ENCODE peak calls at places on chromosome 11, in eight cellular contexts. D is endodermal cell, O is AG04450, M is IMR-90, R is heart right ventricle, H is sigmoid colon, Y is A549, G is epithelial cell of proximal tubule. S is an unnamed sample.

GRCh38 chr11:61477734-61478148 is 30.8 kb upstream of the LRRC10B start:
- DNase-seq in O (no peak), H (peak), D (peak), M (no peak), G (no peak), Y (peak), R (peak), S (peak)

GRCh38 chr11:130000552-130001176 is 2.0 kb downstream of the PRDM10 start:
- DNase-seq in Y (no peak), G (no peak), H (no peak), M (no peak), R (no peak), O (no peak), D (no peak), S (no peak)

GRCh38 chr11:12122083-12122482 is 11.7 kb downstream of the MICAL2 start:
- DNase-seq in G (no peak), Y (peak), R (no peak), M (no peak), H (no peak), D (peak), O (no peak), S (no peak)

GRCh38 chr11:70887428-70887827 is 364.9 kb downstream of the SHANK2 start:
- DNase-seq in O (no peak), D (no peak), H (no peak), R (no peak), M (no peak), Y (no peak), G (no peak), S (no peak)

GRCh38 chr11:32586576-32587190 is 3.1 kb downstream of the EIF3M start:
- DNase-seq in M (peak), D (no peak), O (no peak), G (no peak), Y (peak), R (no peak), H (no peak), S (peak)

GRCh38 chr11:452203-452744 is 2.2 kb downstream of the PTDSS2 start:
- DNase-seq in G (no peak), D (no peak), R (no peak), H (no peak), M (no peak), Y (no peak), O (no peak), S (no peak)

GRCh38 chr11:75938543-75938942 is 123.5 kb downstream of the UVRAG start:
- DNase-seq in Y (no peak), R (no peak), H (no peak), D (no peak), M (peak), O (no peak), G (no peak), S (peak)

GRCh38 chr11:110355011-110355744 is 58.8 kb upstream of the RDX start:
- DNase-seq in O (no peak), R (no peak), G (no peak), H (no peak), Y (peak), D (peak), M (no peak), S (no peak)

GRCh38 chr11:87722756-87723599 is 452.3 kb downstream of the RAB38 start:
- DNase-seq in G (no peak), O (no peak), H (no peak), D (peak), R (peak), Y (peak), M (peak), S (peak)

GRCh38 chr11:35927067-35927466 is 16.8 kb upstream of the LDLRAD3 start:
- DNase-seq in R (no peak), H (no peak), Y (no peak), G (no peak), O (no peak), D (peak), M (no peak), S (no peak)

GRCh38 chr11:100525635-100526034 is 161.5 kb upstream of the ARHGAP42 start:
- DNase-seq in H (no peak), O (no peak), Y (peak), R (no peak), G (no peak), D (peak), M (no peak), S (no peak)

GRCh38 chr11:1123970-1124369 is 33.8 kb upstream of the MUC5AC start:
- DNase-seq in D (no peak), G (no peak), R (no peak), O (no peak), M (no peak), Y (no peak), H (peak), S (no peak)

GRCh38 chr11:118342503-118343161 is at the start of gene CD3D:
- DNase-seq in R (no peak), M (no peak), Y (no peak), H (no peak), D (peak), G (no peak), O (no peak), S (no peak)

GRCh38 chr11:60700689-60701508 is 1.5 kb downstream of the MS4A8 start:
- DNase-seq in Y (peak), M (no peak), O (no peak), G (no peak), R (no peak), D (peak), H (no peak), S (peak)

GRCh38 chr11:120254788-120255518 is 15.0 kb downstream of the POU2F3 start:
- DNase-seq in H (no peak), G (no peak), R (no peak), O (no peak), M (no peak), D (no peak), Y (no peak), S (no peak)

GRCh38 chr11:114200351-114200750 is 95.8 kb upstream of the NNMT start:
- DNase-seq in Y (no peak), R (no peak), M (no peak), G (no peak), O (no peak), H (no peak), D (no peak), S (no peak)

GRCh38 chr11:64165482-64165841 is 451 bp downstream of the MACROD1 start:
- DNase-seq in Y (peak), D (no peak), H (no peak), G (no peak), R (no peak), M (no peak), O (no peak), S (no peak)

GRCh38 chr11:72422414-72422813 is 11.9 kb downstream of the CLPB start:
- DNase-seq in G (no peak), O (no peak), D (no peak), Y (no peak), H (no peak), R (no peak), M (no peak), S (no peak)

GRCh38 chr11:108947654-108948570 is 283.0 kb downstream of the DDX10 start:
- DNase-seq in G (no peak), O (no peak), H (no peak), D (no peak), M (peak), Y (peak), R (no peak), S (peak)

DNA sequence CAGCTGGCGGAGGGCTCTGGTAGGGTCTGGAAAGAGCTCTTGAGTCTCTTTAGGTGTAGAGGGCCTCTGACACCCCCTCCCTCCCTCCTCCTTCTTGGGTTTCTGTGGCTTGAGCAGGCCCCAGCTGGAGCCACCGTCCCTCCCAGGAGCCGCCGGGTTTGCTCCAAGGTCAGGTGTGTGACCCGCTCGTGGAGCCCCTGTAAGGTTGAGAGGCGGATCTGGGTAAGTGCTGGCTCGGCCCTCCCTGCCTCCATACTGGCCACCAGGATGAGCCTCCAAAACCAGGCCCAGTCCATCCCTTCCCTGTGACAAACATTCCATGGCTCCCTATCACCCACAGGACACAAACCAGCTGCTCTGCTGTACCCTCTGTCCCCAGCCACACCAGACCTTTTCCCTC is 9.3 kb downstream of the PLEKHB1 start:
- DNase-seq in M (no peak), H (no peak), Y (no peak), D (no peak), G (no peak), O (no peak), R (no peak), S (no peak)
- TF ChIP-seq CTCF in M (no peak), H (no peak), Y (no peak), D (no peak), G (no peak), O (no peak), R (no peak), S (no peak)

DNA sequence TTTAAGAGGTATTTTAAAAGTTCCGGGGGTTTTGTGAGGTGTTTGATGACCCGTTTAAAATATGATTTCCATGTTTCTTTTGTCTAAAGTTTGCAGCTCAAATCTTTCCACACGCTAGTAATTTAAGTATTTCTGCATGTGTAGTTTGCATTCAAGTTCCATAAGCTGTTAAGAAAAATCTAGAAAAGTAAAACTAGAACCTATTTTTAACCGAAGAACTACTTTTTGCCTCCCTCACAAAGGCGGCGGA is 193 bp upstream of the MALAT1 start:
- DNase-seq in R (no peak), Y (no peak), G (no peak), D (no peak), M (no peak), H (no peak), O (no peak), S (no peak)
- H3K4me3 ChIP-seq in R (peak), Y (peak), G (peak), D (peak), M (peak), H (peak), O (peak), S (peak)

GRCh38 chr11:67691149-67691548 is 16.7 kb upstream of the ALDH3B2 start:
- DNase-seq in D (no peak), Y (no peak), R (no peak), H (no peak), O (no peak), G (no peak), M (no peak), S (peak)
- TF ChIP-seq CTCF in D (peak), Y (peak), R (peak), H (no peak), O (peak), G (peak), M (no peak), S (peak)

GRCh38 chr11:10931761-10932700 is 74.2 kb upstream of the ZBED5 start:
- DNase-seq in H (no peak), O (no peak), R (no peak), Y (peak), M (no peak), G (no peak), D (no peak), S (no peak)

GRCh38 chr11:10932976-10933375 is 75.1 kb upstream of the ZBED5 start:
- DNase-seq in R (no peak), Y (no peak), M (no peak), O (no peak), D (no peak), H (no peak), G (no peak), S (no peak)

GRCh38 chr11:10933455-10934292 is 75.8 kb upstream of the ZBED5 start:
- DNase-seq in H (peak), G (peak), Y (peak), O (peak), D (peak), M (peak), R (peak), S (peak)

GRCh38 chr11:10935015-10935564 is 77.2 kb upstream of the ZBED5 start:
- DNase-seq in O (no peak), H (no peak), D (no peak), Y (no peak), R (no peak), G (no peak), M (no peak), S (no peak)

GRCh38 chr11:10934293-10934850 is 76.5 kb upstream of the ZBED5 start:
- DNase-seq in O (no peak), H (no peak), M (no peak), R (no peak), D (peak), Y (no peak), G (no peak), S (no peak)
- H3K4me3 ChIP-seq in O (peak), H (peak), M (peak), R (peak), D (peak), Y (peak), G (peak), S (peak)

S was measured in cardiac fibroblast.